ENCODE peak calls at places on chromosome 9, in five cellular contexts. E is breast epithelium, C is lung, D is GM23338, J is dorsolateral prefrontal cortex. Y is an unnamed sample.

GRCh38 chr9:113853333-113853732 is 22.8 kb upstream of the ZNF618 start:
- DNase-seq in J (no peak), C (no peak), D (peak; percentile 82), E (no peak), Y (peak; percentile 72)

GRCh38 chr9:79287881-79288280 is 283.9 kb upstream of the TLE4 start:
- DNase-seq in D (no peak), E (no peak), C (no peak), J (no peak), Y (no peak)

GRCh38 chr9:127519301-127520166 is 68.2 kb downstream of the LRSAM1 start:
- DNase-seq in J (no peak), C (peak; percentile 37), E (no peak), D (no peak), Y (peak; percentile 80)

GRCh38 chr9:78280982-78281668 is 15.8 kb upstream of the PSAT1 start:
- DNase-seq in E (no peak), C (peak; percentile 64), J (no peak), D (no peak), Y (no peak)

GRCh38 chr9:121906074-121906520 is 187.0 kb downstream of the TTLL11 start:
- DNase-seq in J (no peak), D (no peak), C (no peak), E (no peak), Y (no peak)

GRCh38 chr9:75229605-75230332 is 141.5 kb downstream of the OSTF1 start:
- DNase-seq in D (peak; percentile 12), C (peak; percentile 56), E (peak; percentile 91), J (no peak), Y (peak; percentile 14)

GRCh38 chr9:122261469-122261881 is 3.2 kb downstream of the RBM18 start:
- DNase-seq in J (no peak), E (peak; percentile 76), D (no peak), C (peak; percentile 75), Y (no peak)

GRCh38 chr9:117073071-117073470 is 341.8 kb downstream of the ASTN2 start:
- DNase-seq in E (no peak), D (peak; percentile 23), J (no peak), C (no peak), Y (peak; percentile 55)

GRCh38 chr9:124661184-124661755 is 109.8 kb downstream of the NR6A1 start:
- DNase-seq in J (no peak), D (no peak), C (no peak), E (no peak), Y (no peak)

GRCh38 chr9:79256691-79257213 is 315.0 kb upstream of the TLE4 start:
- DNase-seq in E (no peak), D (peak; percentile 26), J (peak; percentile 43), C (no peak), Y (no peak)

GRCh38 chr9:37325778-37326177 is 96.7 kb upstream of the GRHPR start:
- DNase-seq in C (no peak), J (no peak), E (no peak), D (no peak), Y (no peak)

GRCh38 chr9:5748438-5748837 is 84.5 kb downstream of the ERMP1 start:
- DNase-seq in D (no peak), E (no peak), C (no peak), J (no peak), Y (no peak)

GRCh38 chr9:38309324-38310195 is 82.9 kb upstream of the ALDH1B1 start:
- DNase-seq in D (peak; percentile 34), E (no peak), C (no peak), J (no peak), Y (peak; percentile 27)

GRCh38 chr9:124320062-124320973 is 62.6 kb downstream of the NEK6 start:
- DNase-seq in D (peak; percentile 90), E (peak; percentile 46), C (peak; percentile 74), J (peak; percentile 75), Y (peak; percentile 79)

GRCh38 chr9:126763130-126763764 is 41.6 kb upstream of the ZBTB43 start:
- DNase-seq in C (no peak), J (no peak), E (peak; percentile 33), D (peak; percentile 60), Y (peak; percentile 70)

GRCh38 chr9:85978496-85978895 is 37.5 kb downstream of the NAA35 start:
- DNase-seq in J (no peak), E (no peak), D (no peak), C (no peak), Y (no peak)

GRCh38 chr9:127177682-127178265 is 55.3 kb upstream of the ANGPTL2 start:
- DNase-seq in J (peak; percentile 8), E (peak; percentile 17), C (no peak), D (no peak), Y (no peak)

GRCh38 chr9:18173923-18174322 is 300.0 kb upstream of the ADAMTSL1 start:
- DNase-seq in J (no peak), C (no peak), D (no peak), E (no peak), Y (no peak)
- H3K27ac ChIP-seq in J (no peak overlapping the region), C (no peak overlapping the region), D (no peak overlapping the region), E (no peak overlapping the region), Y (no peak overlapping the region)

GRCh38 chr9:88075966-88076285 is 62.3 kb downstream of the SPATA31C2 start:
- DNase-seq in J (no peak), C (no peak), E (no peak), D (no peak), Y (no peak)

GRCh38 chr9:88072831-88073365 is 65.4 kb downstream of the SPATA31C2 start:
- DNase-seq in D (no peak), C (no peak), J (no peak), E (no peak), Y (no peak)

GRCh38 chr9:88074931-88075330 is 63.3 kb downstream of the SPATA31C2 start:
- DNase-seq in C (no peak), D (no peak), E (no peak), J (no peak), Y (no peak)

GRCh38 chr9:88076286-88077070 is 61.8 kb downstream of the SPATA31C2 start:
- DNase-seq in J (peak; percentile 72), C (peak; percentile 85), D (peak; percentile 73), E (peak; percentile 80), Y (peak; percentile 83)

DNA sequence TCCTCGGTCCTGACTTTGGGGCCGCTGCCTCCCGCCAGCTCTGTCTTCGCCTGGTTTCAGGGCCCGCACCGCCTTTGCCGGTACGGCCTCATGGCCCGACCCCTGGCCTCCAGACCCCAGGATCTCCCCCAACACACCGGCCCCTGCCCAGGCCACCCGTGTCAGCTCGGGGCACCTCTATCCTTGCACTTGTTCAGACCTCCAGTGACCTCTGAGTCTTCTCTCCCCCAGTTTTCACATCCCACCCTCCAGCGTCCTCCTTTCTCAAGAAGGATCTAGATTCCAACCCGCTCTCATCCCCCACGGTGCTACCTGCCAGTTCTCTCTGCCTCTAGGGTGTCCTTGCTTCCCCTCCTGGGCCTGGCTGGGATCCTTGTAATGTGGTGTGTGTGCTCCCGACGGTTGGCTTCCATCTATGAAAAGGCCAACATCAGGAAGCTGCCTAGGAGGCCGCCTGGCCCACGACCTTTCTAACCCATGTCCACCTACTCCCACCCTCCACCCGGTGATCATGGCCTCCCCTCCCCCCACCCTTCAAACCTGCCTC is 61.1 kb downstream of the SPATA31C2 start:
- DNase-seq in J (no peak), E (no peak), D (peak; percentile 6), C (no peak), Y (peak; percentile 4)
- H3K4me3 ChIP-seq in J (peak overlapping the region; percentile 64), E (peak overlapping the region; percentile 79), D (peak overlapping the region; percentile 64), C (no peak overlapping the region), Y (no peak overlapping the region)

DNA sequence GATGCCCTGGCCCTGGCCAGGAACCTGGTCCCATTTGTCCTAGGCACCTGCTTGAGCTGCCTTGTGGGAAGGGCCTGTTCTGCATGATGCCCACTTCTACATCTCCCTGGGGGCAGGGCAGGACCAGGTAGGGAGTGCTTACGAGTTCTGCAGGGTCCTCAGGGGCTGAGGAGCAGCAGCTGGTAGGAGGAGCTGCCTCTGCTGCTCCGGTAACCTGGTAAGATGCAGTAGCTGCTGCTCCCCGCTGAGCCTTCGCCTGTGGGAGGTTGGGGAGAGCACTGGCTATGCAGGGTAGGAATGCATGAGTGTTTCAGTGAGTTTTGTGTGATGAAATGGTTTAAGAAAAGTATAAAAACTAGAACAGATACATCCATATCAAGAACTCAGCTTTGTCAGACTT is 13.6 kb downstream of the LRRC8A start:
- DNase-seq in D (peak; percentile 54), E (no peak), J (no peak), C (no peak), Y (peak; percentile 52)
- H3K27ac ChIP-seq in D (no peak overlapping the region), E (peak overlapping the region; percentile 39), J (peak overlapping the region; percentile 97), C (no peak overlapping the region), Y (no peak overlapping the region)

GRCh38 chr9:97851450-97851883 is 1.6 kb upstream of the FOXE1 start:
- DNase-seq in E (no peak), C (no peak), D (peak; percentile 48), J (no peak), Y (no peak)
- H3K4me3 ChIP-seq in E (peak overlapping the region; percentile 35), C (no peak overlapping the region), D (peak overlapping the region; percentile 44), J (no peak overlapping the region), Y (no peak overlapping the region)

GRCh38 chr9:112331676-112331955 is 1.8 kb downstream of the PTBP3 start:
- DNase-seq in C (no peak), D (no peak), E (no peak), J (no peak), Y (no peak)
- H3K27ac ChIP-seq in C (no peak overlapping the region), D (no peak overlapping the region), E (no peak overlapping the region), J (no peak overlapping the region), Y (no peak overlapping the region)

GRCh38 chr9:131773911-131774379 is 34.1 kb upstream of the RAPGEF1 start:
- DNase-seq in C (peak; percentile 31), E (no peak), D (peak; percentile 69), J (no peak), Y (peak; percentile 77)

GRCh38 chr9:131772940-131773339 is 33.1 kb upstream of the RAPGEF1 start:
- DNase-seq in C (no peak), J (no peak), E (no peak), D (no peak), Y (no peak)

GRCh38 chr9:131776036-131776435 is 36.2 kb upstream of the RAPGEF1 start:
- DNase-seq in J (no peak), C (no peak), E (no peak), D (no peak), Y (no peak)

GRCh38 chr9:131776473-131776872 is 36.6 kb upstream of the RAPGEF1 start:
- DNase-seq in E (no peak), D (peak; percentile 91), J (no peak), C (no peak), Y (peak; percentile 86)

DNA sequence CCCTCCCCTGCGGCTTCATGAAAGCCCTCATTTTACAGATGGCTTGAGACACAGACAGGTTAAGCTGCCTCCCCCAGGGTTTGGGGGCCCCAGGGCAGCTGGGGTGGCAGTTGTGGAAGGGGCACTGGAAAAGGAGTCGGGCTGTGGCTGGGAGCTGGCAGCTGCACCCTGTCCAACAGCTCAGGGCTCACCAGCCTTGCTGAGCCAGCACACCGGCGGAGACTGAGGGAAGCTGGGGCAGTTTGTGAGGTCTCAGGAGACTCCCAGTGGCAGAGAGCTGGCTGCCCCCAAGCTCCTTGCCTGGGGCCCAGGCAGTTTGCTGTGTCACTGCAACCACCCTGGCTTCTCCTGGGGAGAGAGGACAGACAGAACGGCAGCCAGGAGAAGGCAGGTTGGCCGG is 34.8 kb upstream of the RAPGEF1 start:
- DNase-seq in C (no peak), E (no peak), D (no peak), J (no peak), Y (no peak)
- H3K4me3 ChIP-seq in C (no peak overlapping the region), E (no peak overlapping the region), D (no peak overlapping the region), J (no peak overlapping the region), Y (no peak overlapping the region)

GRCh38 chr9:94881946-94882345 is 155.4 kb downstream of the AOPEP start:
- DNase-seq in E (no peak), J (no peak), C (no peak), D (no peak), Y (no peak)
- H3K27ac ChIP-seq in E (no peak overlapping the region), J (no peak overlapping the region), C (no peak overlapping the region), D (no peak overlapping the region), Y (no peak overlapping the region)

GRCh38 chr9:109417054-109417453 is 81.1 kb downstream of the PTPN3 start:
- DNase-seq in D (no peak), J (no peak), E (no peak), C (no peak), Y (no peak)
- H3K4me3 ChIP-seq in D (no peak overlapping the region), J (no peak overlapping the region), E (no peak overlapping the region), C (no peak overlapping the region), Y (no peak overlapping the region)

Y was measured in mesendoderm.